ENCODE peak calls at places on chromosome 20, in eight cellular contexts. C is BE2C, V is tibial nerve, O is fibroblast of lung, U is neural progenitor cell, H is small intestine, J is testis, F is heart left ventricle. A is an unnamed sample.

GRCh38 chr20:474581-474980 is 12.2 kb upstream of the TBC1D20 start:
- DNase-seq in C (no peak), V (no peak), O (no peak), U (no peak), H (no peak), J (no peak), F (no peak), A (no peak)

GRCh38 chr20:9966966-9967365 is 67.8 kb upstream of the ANKEF1 start:
- DNase-seq in C (no peak), V (no peak), O (no peak), U (peak; percentile 4), H (peak; percentile 22), J (no peak), F (no peak), A (no peak)

GRCh38 chr20:22339091-22339881 is 245.1 kb downstream of the FOXA2 start:
- DNase-seq in C (peak; percentile 55), V (peak; percentile 84), O (peak; percentile 34), U (peak; percentile 87), H (peak; percentile 66), J (peak; percentile 72), F (no peak), A (no peak)

GRCh38 chr20:24160563-24161355 is 172.2 kb upstream of the GGTLC1 start:
- DNase-seq in C (peak; percentile 57), V (peak; percentile 52), O (peak; percentile 76), U (peak; percentile 69), H (peak; percentile 37), J (peak; percentile 76), F (no peak), A (peak; percentile 22)

GRCh38 chr20:4601630-4602296 is 119.9 kb upstream of the PRND start:
- DNase-seq in C (peak; percentile 30), V (no peak), O (peak; percentile 48), U (no peak), H (peak; percentile 64), J (peak; percentile 81), F (peak; percentile 85), A (peak; percentile 72)

GRCh38 chr20:39773380-39774000 is 811.3 kb downstream of the DHX35 start:
- DNase-seq in C (no peak), V (no peak), O (peak; percentile 36), U (no peak), H (no peak), J (no peak), F (no peak), A (no peak)

GRCh38 chr20:53751394-53752368 is 158.0 kb upstream of the ZNF217 start:
- DNase-seq in C (no peak), V (no peak), O (peak; percentile 41), U (no peak), H (peak; percentile 42), J (no peak), F (no peak), A (no peak)

GRCh38 chr20:858011-858410 is 24.5 kb downstream of the FAM110A start:
- DNase-seq in C (no peak), V (no peak), O (no peak), U (no peak), H (no peak), J (no peak), F (no peak), A (no peak)

GRCh38 chr20:63041776-63042175 is 35.0 kb upstream of the BHLHE23 start:
- DNase-seq in C (no peak), V (no peak), O (no peak), U (no peak), H (no peak), J (no peak), F (peak; percentile 7), A (no peak)

GRCh38 chr20:12311102-12311865 is 393.6 kb downstream of the BTBD3 start:
- DNase-seq in C (no peak), V (no peak), O (no peak), U (no peak), H (no peak), J (no peak), F (no peak), A (no peak)

GRCh38 chr20:5156670-5157448 is 30.1 kb downstream of the CDS2 start:
- DNase-seq in C (no peak), V (no peak), O (peak; percentile 62), U (no peak), H (no peak), J (no peak), F (no peak), A (no peak)

GRCh38 chr20:36742558-36742957 is 3.3 kb downstream of the NDRG3 start:
- DNase-seq in C (no peak), V (no peak), O (no peak), U (no peak), H (no peak), J (no peak), F (no peak), A (no peak)

GRCh38 chr20:63911171-63911570 is 16.2 kb downstream of the DNAJC5 start:
- DNase-seq in C (no peak), V (no peak), O (peak; percentile 59), U (no peak), H (peak; percentile 95), J (no peak), F (no peak), A (no peak)

GRCh38 chr20:944774-945410 is 28.8 kb upstream of the ANGPT4 start:
- DNase-seq in C (no peak), V (no peak), O (no peak), U (no peak), H (no peak), J (no peak), F (no peak), A (no peak)

GRCh38 chr20:53623454-53624206 is 30.0 kb upstream of the ZNF217 start:
- DNase-seq in C (peak; percentile 64), V (peak; percentile 76), O (peak; percentile 76), U (peak; percentile 54), H (peak; percentile 81), J (peak; percentile 86), F (no peak), A (peak; percentile 56)

GRCh38 chr20:3887870-3888614 is 1.1 kb upstream of the PANK2 start:
- DNase-seq in C (no peak), V (no peak), O (peak; percentile 56), U (peak; percentile 28), H (peak; percentile 58), J (no peak), F (no peak), A (no peak)

GRCh38 chr20:35010405-35011192 is 54.9 kb downstream of the MYH7B start:
- DNase-seq in C (no peak), V (no peak), O (no peak), U (no peak), H (no peak), J (peak; percentile 9), F (no peak), A (no peak)

GRCh38 chr20:2729791-2730190 is 37.2 kb downstream of the EBF4 start:
- DNase-seq in C (no peak), V (no peak), O (peak; percentile 43), U (no peak), H (no peak), J (no peak), F (no peak), A (no peak)

GRCh38 chr20:57445774-57446173 is 54.6 kb downstream of the RBM38 start:
- DNase-seq in C (no peak), V (no peak), O (no peak), U (no peak), H (no peak), J (no peak), F (no peak), A (no peak)
- H3K4me1 ChIP-seq in C (peaks cover 7% of the 10 kb centered on the region), V (peaks cover 11% of the 10 kb centered on the region), O (peaks cover 6% of the 10 kb centered on the region), U (peaks cover 13% of the 10 kb centered on the region), H (no peaks in the 10 kb centered on the region), J (peaks cover 10% of the 10 kb centered on the region), F (peaks cover 16% of the 10 kb centered on the region), A (peaks cover 52% of the 10 kb centered on the region)

GRCh38 chr20:20503788-20504528 is 136.1 kb downstream of the INSM1 start:
- DNase-seq in C (no peak), V (no peak), O (no peak), U (no peak), H (no peak), J (no peak), F (no peak), A (no peak)

GRCh38 chr20:20499469-20499868 is 131.6 kb downstream of the INSM1 start:
- DNase-seq in C (no peak), V (no peak), O (no peak), U (peak; percentile 25), H (no peak), J (no peak), F (no peak), A (no peak)

GRCh38 chr20:20500312-20500711 is 132.4 kb downstream of the INSM1 start:
- DNase-seq in C (no peak), V (no peak), O (no peak), U (no peak), H (no peak), J (no peak), F (no peak), A (no peak)

GRCh38 chr20:20498081-20498861 is 130.4 kb downstream of the INSM1 start:
- DNase-seq in C (peak; percentile 76), V (no peak), O (peak; percentile 63), U (peak; percentile 60), H (no peak), J (no peak), F (no peak), A (no peak)

DNA sequence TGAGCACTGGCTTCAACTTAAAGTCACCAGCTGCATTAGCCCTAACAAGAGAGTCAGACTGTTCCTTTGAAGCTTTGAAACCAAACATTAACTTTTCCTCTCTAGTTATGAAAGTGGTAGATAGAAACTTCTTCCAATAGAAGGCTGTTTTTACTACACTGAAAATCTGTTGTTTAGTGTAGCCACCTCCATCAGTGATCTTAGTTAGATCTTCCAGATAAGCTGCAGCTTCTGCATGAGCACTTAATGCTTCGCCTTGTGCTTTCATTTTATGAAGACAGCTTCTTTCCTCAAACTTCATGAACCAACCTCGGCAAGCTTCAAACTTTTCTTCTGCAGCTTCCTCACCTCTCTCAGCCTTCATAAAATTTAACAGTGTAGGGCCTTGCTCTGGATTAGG is 133.2 kb downstream of the INSM1 start:
- DNase-seq in C (no peak), V (no peak), O (no peak), U (no peak), H (no peak), J (no peak), F (no peak), A (no peak)
- H3K4me1 ChIP-seq in C (peaks cover 20% of the 10 kb centered on the region), V (peaks cover 22% of the 10 kb centered on the region), O (no peaks in the 10 kb centered on the region), U (peaks cover 15% of the 10 kb centered on the region), H (no peaks in the 10 kb centered on the region), J (no peaks in the 10 kb centered on the region), F (no peaks in the 10 kb centered on the region), A (no peaks in the 10 kb centered on the region)

GRCh38 chr20:38441916-38442315 is 6.8 kb upstream of the SNHG17 start:
- DNase-seq in C (no peak), V (no peak), O (no peak), U (peak; percentile 42), H (no peak), J (no peak), F (no peak), A (no peak)
- H3K4me1 ChIP-seq in C (no peaks in the 10 kb centered on the region), V (peaks cover 6% of the 10 kb centered on the region), O (no peaks in the 10 kb centered on the region), U (peaks cover 6% of the 10 kb centered on the region), H (peaks cover under 1% of the 10 kb centered on the region), J (no peaks in the 10 kb centered on the region), F (peaks cover under 1% of the 10 kb centered on the region), A (peaks cover 7% of the 10 kb centered on the region)

DNA sequence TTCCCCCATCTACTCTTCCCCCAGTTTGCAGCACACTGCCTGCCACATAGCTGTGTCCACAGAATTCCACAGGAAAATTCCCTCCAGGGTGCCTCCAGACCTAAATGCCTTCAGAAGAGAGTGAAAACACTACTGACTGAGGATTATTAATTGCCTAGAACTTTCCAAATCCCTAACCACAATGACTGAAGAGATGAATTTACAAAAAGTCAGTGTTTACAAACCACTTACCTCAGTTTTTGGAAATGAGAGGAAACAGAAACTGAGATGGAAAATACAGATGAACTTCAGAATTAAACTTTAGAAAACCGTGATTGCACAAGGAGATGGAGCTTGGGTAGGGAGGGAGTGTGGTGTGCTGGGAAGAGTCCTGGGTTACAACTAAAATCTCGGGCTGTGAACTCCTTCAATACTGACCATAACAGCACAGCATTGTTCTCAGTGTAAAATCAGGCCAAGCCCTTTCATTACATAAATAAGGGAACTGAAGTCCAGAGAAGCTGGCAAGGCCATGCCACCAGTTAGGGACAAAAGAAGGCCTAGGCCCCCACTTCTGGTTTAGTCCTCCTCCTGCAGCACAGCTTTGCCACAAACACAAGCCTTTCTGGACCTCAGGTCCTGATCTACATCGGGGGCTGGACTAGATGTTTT is 4.1 kb downstream of the ELMO2 start:
- DNase-seq in C (no peak), V (no peak), O (peak; percentile 58), U (no peak), H (no peak), J (no peak), F (no peak), A (no peak)
- H3K4me1 ChIP-seq in C (no peaks in the 10 kb centered on the region), V (peaks cover 91% of the 10 kb centered on the region), O (peaks cover 17% of the 10 kb centered on the region), U (peaks cover 24% of the 10 kb centered on the region), H (peaks cover 21% of the 10 kb centered on the region), J (peaks cover 56% of the 10 kb centered on the region), F (peaks cover 55% of the 10 kb centered on the region), A (peaks cover 96% of the 10 kb centered on the region)

A was measured in left ventricle myocardium inferior.